ENCODE peak calls at places on chromosomes 6 and 20, in six cellular contexts. R is type B pancreatic cell, E is omental fat pad, M is mucosa of descending colon, J is esophagus muscularis mucosa, I is RPMI7951. L is an unnamed sample.

GRCh38 chr6:33984466-33985332 is 161.2 kb downstream of the GRM4 start:
- DNase-seq in R (peak; percentile 50), E (no peak), M (no peak), J (no peak), I (no peak), L (no peak)

GRCh38 chr6:161186173-161186769 is 87.6 kb downstream of the AGPAT4 start:
- DNase-seq in R (no peak), E (no peak), M (no peak), J (no peak), I (peak; percentile 94), L (no peak)

GRCh38 chr20:1463971-1464570 is 2.6 kb downstream of the NSFL1C start:
- DNase-seq in R (no peak), E (no peak), M (no peak), J (no peak), I (no peak), L (no peak)

GRCh38 chr6:6907286-6907685 is 200.5 kb upstream of the RREB1 start:
- DNase-seq in R (no peak), E (no peak), M (no peak), J (no peak), I (no peak), L (no peak)

GRCh38 chr20:9460518-9460917 is 53.9 kb upstream of the LAMP5 start:
- DNase-seq in R (no peak), E (no peak), M (no peak), J (no peak), I (peak; percentile 53), L (no peak)

GRCh38 chr6:107709341-107709740 is 114.8 kb downstream of the SCML4 start:
- DNase-seq in R (no peak), E (no peak), M (no peak), J (no peak), I (no peak), L (no peak)

GRCh38 chr20:32539063-32539816 is 45.9 kb downstream of the NOL4L start:
- DNase-seq in R (no peak), E (no peak), M (no peak), J (no peak), I (no peak), L (peak; percentile 12)

GRCh38 chr6:165847407-165848098 is 184.5 kb upstream of the PDE10A start:
- DNase-seq in R (no peak), E (no peak), M (no peak), J (no peak), I (no peak), L (no peak)

GRCh38 chr20:62015445-62016288 is 50.0 kb downstream of the TAF4 start:
- DNase-seq in R (no peak), E (no peak), M (peak; percentile 44), J (no peak), I (no peak), L (no peak)

GRCh38 chr6:72689107-72689954 is 67.5 kb downstream of the KCNQ5 start:
- DNase-seq in R (no peak), E (no peak), M (no peak), J (no peak), I (no peak), L (no peak)

GRCh38 chr6:82818727-82819126 is 246.9 kb downstream of the UBE3D start:
- DNase-seq in R (no peak), E (no peak), M (no peak), J (no peak), I (peak; percentile 60), L (no peak)

GRCh38 chr6:165659945-165660862 is 2.8 kb downstream of the PDE10A start:
- DNase-seq in R (no peak), E (no peak), M (no peak), J (peak; percentile 78), I (no peak), L (no peak)

GRCh38 chr20:31708839-31709534 is 13.7 kb downstream of the BCL2L1 start:
- DNase-seq in R (no peak), E (no peak), M (no peak), J (no peak), I (no peak), L (no peak)

GRCh38 chr6:132788658-132789397 is 9.6 kb downstream of the SLC18B1 start:
- DNase-seq in R (no peak), E (no peak), M (no peak), J (no peak), I (peak; percentile 55), L (no peak)

GRCh38 chr6:105759015-105759414 is 327.1 kb upstream of the PRDM1 start:
- DNase-seq in R (no peak), E (no peak), M (no peak), J (no peak), I (no peak), L (no peak)

GRCh38 chr20:2254333-2254732 is 41.5 kb upstream of the TGM3 start:
- DNase-seq in R (no peak), E (no peak), M (no peak), J (no peak), I (peak; percentile 45), L (no peak)

GRCh38 chr6:138105446-138105845 is 1.8 kb downstream of the PERP start:
- DNase-seq in R (no peak), E (no peak), M (no peak), J (no peak), I (no peak), L (no peak)

GRCh38 chr20:38447931-38448675 is 13.0 kb upstream of the SNHG17 start:
- DNase-seq in R (no peak), E (no peak), M (no peak), J (no peak), I (no peak), L (no peak)

GRCh38 chr6:154457046-154457713 is 53.3 kb downstream of the CNKSR3 start:
- DNase-seq in R (no peak), E (no peak), M (no peak), J (no peak), I (peak; percentile 91), L (no peak)

GRCh38 chr6:29628419-29629281 is 4.3 kb downstream of the GABBR1 start:
- DNase-seq in R (peak; percentile 79), E (peak; percentile 45), M (peak; percentile 77), J (no peak), I (peak; percentile 74), L (peak; percentile 46)

GRCh38 chr20:39983183-39983582 is 705.9 kb downstream of the MAFB start:
- DNase-seq in R (no peak), E (no peak), M (no peak), J (no peak), I (peak; percentile 28), L (no peak)

GRCh38 chr20:64055893-64056638 is 6.6 kb upstream of the SOX18 start:
- DNase-seq in R (no peak), E (no peak), M (no peak), J (no peak), I (peak; percentile 43), L (no peak)

GRCh38 chr20:15205719-15206118 is 868.3 kb upstream of the FLRT3 start:
- DNase-seq in R (no peak), E (no peak), M (no peak), J (no peak), I (no peak), L (no peak)

GRCh38 chr6:116268589-116269293 is 11.0 kb downstream of the TSPYL1 start:
- DNase-seq in R (no peak), E (no peak), M (no peak), J (no peak), I (peak; percentile 82), L (peak; percentile 27)

GRCh38 chr20:62931464-62931863 is 5.2 kb upstream of the DIDO1 start:
- DNase-seq in R (no peak), E (no peak), M (no peak), J (no peak), I (no peak), L (no peak)

GRCh38 chr6:160042788-160043301 is 74.0 kb downstream of the IGF2R start:
- DNase-seq in R (no peak), E (no peak), M (no peak), J (no peak), I (no peak), L (no peak)

GRCh38 chr6:74741608-74742007 is 464.2 kb downstream of the COL12A1 start:
- DNase-seq in R (no peak), E (no peak), M (no peak), J (no peak), I (no peak), L (no peak)

GRCh38 chr6:154951400-154952200 is 43.5 kb upstream of the TIAM2 start:
- DNase-seq in R (no peak), E (no peak), M (no peak), J (no peak), I (peak; percentile 37), L (no peak)

GRCh38 chr20:3203315-3204123 is 963 bp downstream of the DDRGK1 start:
- DNase-seq in R (no peak), E (no peak), M (no peak), J (no peak), I (peak; percentile 37), L (peak; percentile 6)

GRCh38 chr20:57397693-57398108 is 6.5 kb downstream of the RBM38 start:
- DNase-seq in R (no peak), E (no peak), M (peak; percentile 83), J (no peak), I (no peak), L (peak; percentile 82)

GRCh38 chr6:166417285-166417691 is 34.5 kb upstream of the MPC1 start:
- DNase-seq in R (no peak), E (no peak), M (no peak), J (no peak), I (no peak), L (peak; percentile 28)

GRCh38 chr6:168273483-168274045 is 46.0 kb downstream of the DACT2 start:
- DNase-seq in R (no peak), E (no peak), M (no peak), J (no peak), I (no peak), L (no peak)

GRCh38 chr6:18429655-18430054 is 42.5 kb downstream of the RNF144B start:
- DNase-seq in R (no peak), E (no peak), M (no peak), J (no peak), I (no peak), L (no peak)

GRCh38 chr6:111301914-111302313 is 181.1 kb downstream of the REV3L start:
- DNase-seq in R (no peak), E (no peak), M (no peak), J (no peak), I (no peak), L (no peak)

GRCh38 chr6:170062904-170063220 is 228.0 kb downstream of the DLL1 start:
- DNase-seq in R (no peak), E (no peak), M (no peak), J (no peak), I (no peak), L (no peak)

GRCh38 chr6:18503588-18504231 is 116.6 kb downstream of the RNF144B start:
- DNase-seq in R (no peak), E (no peak), M (no peak), J (peak; percentile 92), I (peak; percentile 72), L (peak; percentile 4)

GRCh38 chr20:24531202-24531601 is 61.8 kb downstream of the SYNDIG1 start:
- DNase-seq in R (no peak), E (no peak), M (no peak), J (peak; percentile 14), I (no peak), L (no peak)

GRCh38 chr6:12017876-12018401 is 5.8 kb downstream of the HIVEP1 start:
- DNase-seq in R (no peak), E (no peak), M (no peak), J (no peak), I (no peak), L (no peak)

L was measured in stimulated activated naive CD4-positive, alpha-beta T cell.